ENCODE peak calls at places on chromosome 17, in six cellular contexts. One of them, this sample, is unnamed.

GRCh38 chr17:32483451-32484019 is 3.3 kb upstream of the CDK5R1 start:
- DNase-seq in left ventricle myocardium inferior: peak
- DNase-seq in OCI-LY7: peak
- DNase-seq in ovary: peak
- DNase-seq in heart left ventricle: peak
- DNase-seq in left lung: no peak
- DNase-seq in this sample: no peak

GRCh38 chr17:75010683-75011406 is 1.6 kb upstream of the MRPL58 start:
- DNase-seq in left lung: no peak
- DNase-seq in ovary: peak
- DNase-seq in left ventricle myocardium inferior: peak
- DNase-seq in heart left ventricle: peak
- DNase-seq in OCI-LY7: no peak
- DNase-seq in this sample: no peak

GRCh38 chr17:57425903-57426574 is 169.7 kb downstream of the MSI2 start:
- DNase-seq in ovary: no peak
- DNase-seq in OCI-LY7: no peak
- DNase-seq in left ventricle myocardium inferior: no peak
- DNase-seq in heart left ventricle: no peak
- DNase-seq in left lung: no peak
- DNase-seq in this sample: no peak

GRCh38 chr17:14011740-14012405 is 57.4 kb upstream of the COX10 start:
- DNase-seq in left lung: no peak
- DNase-seq in OCI-LY7: no peak
- DNase-seq in heart left ventricle: peak
- DNase-seq in ovary: no peak
- DNase-seq in left ventricle myocardium inferior: peak
- DNase-seq in this sample: no peak

GRCh38 chr17:39704821-39705551 is 5.1 kb downstream of the ERBB2 start:
- DNase-seq in ovary: no peak
- DNase-seq in heart left ventricle: no peak
- DNase-seq in OCI-LY7: no peak
- DNase-seq in left lung: peak
- DNase-seq in left ventricle myocardium inferior: no peak
- DNase-seq in this sample: no peak

GRCh38 chr17:78602246-78602645 is 25.1 kb upstream of the DNAH17 start:
- DNase-seq in left lung: no peak
- DNase-seq in OCI-LY7: no peak
- DNase-seq in heart left ventricle: peak
- DNase-seq in left ventricle myocardium inferior: no peak
- DNase-seq in ovary: no peak
- DNase-seq in this sample: no peak

GRCh38 chr17:50944054-50944901 is 78.1 kb upstream of the TOB1 start:
- DNase-seq in heart left ventricle: peak
- DNase-seq in ovary: peak
- DNase-seq in left lung: peak
- DNase-seq in OCI-LY7: peak
- DNase-seq in left ventricle myocardium inferior: peak
- DNase-seq in this sample: no peak

GRCh38 chr17:32127156-32127897 is 15.0 kb upstream of the RHOT1 start:
- DNase-seq in OCI-LY7: peak
- DNase-seq in ovary: peak
- DNase-seq in heart left ventricle: peak
- DNase-seq in left ventricle myocardium inferior: peak
- DNase-seq in left lung: peak
- DNase-seq in this sample: peak

GRCh38 chr17:7388856-7389255 is 5.5 kb downstream of the PLSCR3 start:
- DNase-seq in heart left ventricle: no peak
- DNase-seq in left lung: no peak
- DNase-seq in OCI-LY7: no peak
- DNase-seq in ovary: no peak
- DNase-seq in left ventricle myocardium inferior: no peak
- DNase-seq in this sample: no peak

GRCh38 chr17:79000396-79001189 is 9.0 kb downstream of the CANT1 start:
- DNase-seq in OCI-LY7: no peak
- DNase-seq in left ventricle myocardium inferior: no peak
- DNase-seq in ovary: peak
- DNase-seq in left lung: no peak
- DNase-seq in heart left ventricle: no peak
- DNase-seq in this sample: no peak

GRCh38 chr17:50079334-50080095 is 15.6 kb upstream of the PDK2 start:
- DNase-seq in left ventricle myocardium inferior: no peak
- DNase-seq in ovary: no peak
- DNase-seq in OCI-LY7: peak
- DNase-seq in heart left ventricle: no peak
- DNase-seq in left lung: no peak
- DNase-seq in this sample: no peak

GRCh38 chr17:17041018-17041521 is 1.2 kb upstream of the MPRIP start:
- DNase-seq in left lung: peak
- DNase-seq in ovary: no peak
- DNase-seq in left ventricle myocardium inferior: no peak
- DNase-seq in heart left ventricle: peak
- DNase-seq in OCI-LY7: no peak
- DNase-seq in this sample: no peak

GRCh38 chr17:44308320-44308818 is at the start of gene RUNDC3A:
- DNase-seq in heart left ventricle: peak
- DNase-seq in ovary: peak
- DNase-seq in left ventricle myocardium inferior: peak
- DNase-seq in OCI-LY7: peak
- DNase-seq in left lung: peak
- DNase-seq in this sample: no peak

GRCh38 chr17:37458805-37459204 is 30.9 kb upstream of the DUSP14 start:
- DNase-seq in OCI-LY7: no peak
- DNase-seq in left ventricle myocardium inferior: no peak
- DNase-seq in left lung: no peak
- DNase-seq in heart left ventricle: no peak
- DNase-seq in ovary: no peak
- DNase-seq in this sample: no peak

GRCh38 chr17:61744252-61744651 is 119.1 kb downstream of the BRIP1 start:
- DNase-seq in OCI-LY7: no peak
- DNase-seq in left ventricle myocardium inferior: no peak
- DNase-seq in left lung: no peak
- DNase-seq in ovary: no peak
- DNase-seq in heart left ventricle: no peak
- DNase-seq in this sample: no peak

GRCh38 chr17:2710075-2710803 is 1.3 kb downstream of the CLUH start:
- DNase-seq in heart left ventricle: no peak
- DNase-seq in left ventricle myocardium inferior: no peak
- DNase-seq in ovary: no peak
- DNase-seq in OCI-LY7: peak
- DNase-seq in left lung: no peak
- DNase-seq in this sample: no peak

GRCh38 chr17:7340179-7340578 is 3.9 kb downstream of the ACAP1 start:
- DNase-seq in ovary: no peak
- DNase-seq in left lung: no peak
- DNase-seq in OCI-LY7: no peak
- DNase-seq in heart left ventricle: no peak
- DNase-seq in left ventricle myocardium inferior: no peak
- DNase-seq in this sample: no peak

GRCh38 chr17:82051776-82052637 is at the start of the genes GPS1 and RFNG:
- DNase-seq in heart left ventricle: peak
- DNase-seq in left lung: peak
- DNase-seq in OCI-LY7: peak
- DNase-seq in left ventricle myocardium inferior: peak
- DNase-seq in ovary: peak
- DNase-seq in this sample: no peak
- H3K27ac ChIP-seq in heart left ventricle: peak
- H3K27ac ChIP-seq in left lung: peak
- H3K27ac ChIP-seq in OCI-LY7: no peak
- H3K27ac ChIP-seq in left ventricle myocardium inferior: peak
- H3K27ac ChIP-seq in ovary: peak
- H3K27ac ChIP-seq in this sample: peak

GRCh38 chr17:29565643-29566472 is 979 bp downstream of the ABHD15 start:
- DNase-seq in heart left ventricle: no peak
- DNase-seq in OCI-LY7: peak
- DNase-seq in ovary: peak
- DNase-seq in left lung: no peak
- DNase-seq in left ventricle myocardium inferior: no peak
- DNase-seq in this sample: no peak

GRCh38 chr17:29567362-29568330 is 809 bp upstream of the ABHD15 start:
- DNase-seq in heart left ventricle: peak
- DNase-seq in left lung: peak
- DNase-seq in OCI-LY7: peak
- DNase-seq in ovary: peak
- DNase-seq in left ventricle myocardium inferior: peak
- DNase-seq in this sample: no peak

GRCh38 chr17:29569245-29569950 is 897 bp downstream of the TP53I13 start:
- DNase-seq in OCI-LY7: no peak
- DNase-seq in heart left ventricle: no peak
- DNase-seq in left lung: no peak
- DNase-seq in left ventricle myocardium inferior: no peak
- DNase-seq in ovary: peak
- DNase-seq in this sample: no peak

GRCh38 chr17:29568331-29569244 is at the start of gene TP53I13:
- DNase-seq in left ventricle myocardium inferior: peak
- DNase-seq in ovary: peak
- DNase-seq in OCI-LY7: peak
- DNase-seq in heart left ventricle: peak
- DNase-seq in left lung: peak
- DNase-seq in this sample: no peak

GRCh38 chr17:29566473-29567361 is at the start of gene ABHD15:
- DNase-seq in left ventricle myocardium inferior: peak
- DNase-seq in left lung: peak
- DNase-seq in OCI-LY7: peak
- DNase-seq in heart left ventricle: peak
- DNase-seq in ovary: peak
- DNase-seq in this sample: no peak
- H3K27ac ChIP-seq in left ventricle myocardium inferior: peak
- H3K27ac ChIP-seq in left lung: peak
- H3K27ac ChIP-seq in OCI-LY7: peak
- H3K27ac ChIP-seq in heart left ventricle: peak
- H3K27ac ChIP-seq in ovary: peak
- H3K27ac ChIP-seq in this sample: peak

GRCh38 chr17:47895254-47895855 is 681 bp upstream of the SP2 start:
- DNase-seq in ovary: peak
- DNase-seq in OCI-LY7: peak
- DNase-seq in left lung: peak
- DNase-seq in left ventricle myocardium inferior: no peak
- DNase-seq in heart left ventricle: no peak
- DNase-seq in this sample: no peak
- H3K27ac ChIP-seq in ovary: peak
- H3K27ac ChIP-seq in OCI-LY7: peak
- H3K27ac ChIP-seq in left lung: peak
- H3K27ac ChIP-seq in left ventricle myocardium inferior: peak
- H3K27ac ChIP-seq in heart left ventricle: peak
- H3K27ac ChIP-seq in this sample: peak

DNA sequence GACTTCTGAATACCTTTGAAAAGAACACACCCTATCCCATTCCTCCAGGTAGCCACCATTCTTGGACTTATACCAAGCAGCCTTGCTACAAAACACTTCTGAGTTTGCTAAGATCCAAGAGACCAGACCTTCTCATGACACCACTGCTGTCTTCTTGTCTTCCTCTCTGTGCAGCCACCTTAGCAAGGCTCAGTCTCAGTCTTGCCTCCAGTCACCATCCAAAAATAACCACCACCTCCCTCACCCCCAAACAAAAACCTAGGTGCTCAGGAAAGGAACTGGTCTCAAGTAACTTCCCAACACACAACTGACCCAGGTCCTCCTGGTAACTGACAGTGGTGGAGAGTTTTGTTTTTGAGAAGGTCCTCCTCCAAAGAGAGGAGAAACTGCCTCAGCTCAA is 90.9 kb upstream of the CORO6 start:
- DNase-seq in left ventricle myocardium inferior: no peak
- DNase-seq in left lung: no peak
- DNase-seq in ovary: no peak
- DNase-seq in heart left ventricle: no peak
- DNase-seq in OCI-LY7: no peak
- DNase-seq in this sample: no peak
- H3K27ac ChIP-seq in left ventricle myocardium inferior: peak
- H3K27ac ChIP-seq in left lung: peak
- H3K27ac ChIP-seq in ovary: no peak
- H3K27ac ChIP-seq in heart left ventricle: no peak
- H3K27ac ChIP-seq in OCI-LY7: peak
- H3K27ac ChIP-seq in this sample: no peak

DNA sequence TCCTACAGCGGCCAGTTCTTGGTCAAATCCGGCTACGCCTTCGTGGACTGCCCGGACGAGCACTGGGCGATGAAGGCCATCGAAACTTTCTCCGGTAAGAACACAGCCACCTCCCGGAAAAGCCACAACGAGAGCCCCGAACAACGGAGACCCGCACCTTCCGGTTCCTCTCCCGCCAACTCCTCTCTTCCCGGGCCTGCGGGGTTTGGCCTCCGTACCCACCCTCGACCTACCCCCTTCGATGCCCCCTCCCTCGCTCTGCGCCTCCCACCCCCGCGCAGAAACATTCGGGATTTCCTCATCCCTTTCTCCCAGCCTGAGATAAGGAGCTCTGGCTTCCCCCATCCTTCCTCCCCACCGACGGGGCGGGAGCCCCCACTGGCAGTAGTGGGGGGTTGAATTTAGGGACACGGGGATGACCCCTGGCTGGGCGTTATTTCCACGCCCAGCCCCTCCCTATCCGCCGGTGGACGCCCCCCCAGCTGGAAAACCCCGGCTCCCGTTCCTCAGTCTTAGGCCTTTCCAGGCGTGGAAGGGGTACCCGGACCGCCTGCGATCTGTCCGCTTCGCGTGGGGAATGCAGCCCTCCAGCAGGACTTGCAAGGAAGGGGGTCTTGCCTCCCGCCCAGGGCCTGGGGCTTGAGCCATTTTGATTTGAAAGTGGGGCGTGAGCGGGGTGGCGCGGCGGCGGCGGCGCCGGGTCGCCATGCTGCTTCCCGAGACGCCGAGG is 807 bp downstream of the IGF2BP1 start:
- DNase-seq in ovary: no peak
- DNase-seq in left lung: no peak
- DNase-seq in OCI-LY7: peak
- DNase-seq in heart left ventricle: no peak
- DNase-seq in left ventricle myocardium inferior: no peak
- DNase-seq in this sample: no peak
- H3K27ac ChIP-seq in ovary: no peak
- H3K27ac ChIP-seq in left lung: no peak
- H3K27ac ChIP-seq in OCI-LY7: peak
- H3K27ac ChIP-seq in heart left ventricle: no peak
- H3K27ac ChIP-seq in left ventricle myocardium inferior: no peak
- H3K27ac ChIP-seq in this sample: no peak

DNA sequence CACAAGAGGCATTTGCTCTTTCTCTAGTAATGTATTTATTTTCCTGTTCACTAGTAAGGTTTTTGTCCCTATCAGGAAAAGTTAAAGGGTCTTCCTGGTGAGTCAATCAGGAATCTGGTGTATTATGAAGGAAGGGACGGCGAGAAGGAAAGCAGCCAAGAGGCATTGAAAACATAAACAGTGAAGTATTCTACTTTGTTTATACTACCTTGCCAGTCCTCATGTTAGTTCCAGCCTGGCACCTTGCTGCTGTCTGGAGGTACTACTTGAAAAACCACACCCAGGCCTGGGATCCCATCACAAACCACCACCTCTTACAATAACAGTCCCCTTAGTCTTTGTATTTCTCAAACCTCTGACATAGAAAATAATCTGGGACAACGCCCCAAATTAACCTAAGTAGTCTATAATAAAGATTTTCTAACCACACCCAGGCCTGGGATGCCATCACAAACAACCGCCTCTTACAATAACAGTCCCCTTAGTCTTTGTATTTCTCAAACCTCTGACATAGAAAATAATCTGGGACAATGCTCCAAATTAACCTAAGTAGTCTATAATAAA is 676.7 kb upstream of the SOX9 start:
- DNase-seq in ovary: no peak
- DNase-seq in left lung: no peak
- DNase-seq in heart left ventricle: no peak
- DNase-seq in left ventricle myocardium inferior: no peak
- DNase-seq in OCI-LY7: no peak
- DNase-seq in this sample: no peak
- H3K27ac ChIP-seq in ovary: no peak
- H3K27ac ChIP-seq in left lung: no peak
- H3K27ac ChIP-seq in heart left ventricle: no peak
- H3K27ac ChIP-seq in left ventricle myocardium inferior: no peak
- H3K27ac ChIP-seq in OCI-LY7: no peak
- H3K27ac ChIP-seq in this sample: no peak

This sample was measured in epithelial cell of prostate.